ENCODE peak calls at places on chromosomes 3 and 15, in seven cellular contexts. Y is upper lobe of left lung, X is K562, D is Panc1, E is GM12878, A is HCT116, G is HepG2. N is an unnamed sample. For H3K9me3, the result is how much of the 10 kb centered on the place peaks cover.

GRCh38 chr3:77577264-77577663 is 537.4 kb downstream of the ROBO2 start:
- ATAC-seq in Y (no peak), A (no peak), E (no peak), D (no peak), X (no peak), G (no peak), N (no peak)

GRCh38 chr3:17747184-17747889 is 4.9 kb upstream of the TBC1D5 start:
- ATAC-seq in G (no peak), A (no peak), D (no peak), Y (no peak), E (peak), X (no peak), N (no peak)

GRCh38 chr3:14141602-14142315 is 16.9 kb downstream of the TMEM43 start:
- ATAC-seq in D (no peak), A (no peak), Y (no peak), X (no peak), G (no peak), E (no peak), N (no peak)

GRCh38 chr3:29452923-29453277 is 172.0 kb downstream of the RBMS3 start:
- ATAC-seq in Y (no peak), G (no peak), E (no peak), A (no peak), D (no peak), X (no peak), N (no peak)

GRCh38 chr3:30553641-30554316 is 52.6 kb upstream of the TGFBR2 start:
- ATAC-seq in G (no peak), A (no peak), D (no peak), Y (no peak), X (no peak), E (no peak), N (no peak)

GRCh38 chr15:65275104-65275727 is 11.5 kb downstream of the PARP16 start:
- ATAC-seq in X (no peak), D (no peak), G (no peak), A (no peak), Y (no peak), E (no peak), N (no peak)

GRCh38 chr15:62288361-62289017 is 123.4 kb upstream of the C2CD4B start:
- ATAC-seq in X (no peak), A (no peak), E (no peak), Y (no peak), G (no peak), D (no peak), N (no peak)

GRCh38 chr3:61575893-61576292 is 14.5 kb downstream of the PTPRG start:
- ATAC-seq in X (no peak), Y (no peak), G (no peak), A (no peak), E (no peak), D (no peak), N (no peak)

GRCh38 chr15:99051308-99051707 is 43.7 kb upstream of the PGPEP1L start:
- ATAC-seq in Y (no peak), A (no peak), E (no peak), X (no peak), D (no peak), G (peak), N (no peak)

GRCh38 chr3:65721386-65721785 is 317.3 kb downstream of the MAGI1 start:
- ATAC-seq in A (no peak), Y (no peak), X (no peak), E (no peak), D (no peak), G (no peak), N (no peak)

GRCh38 chr15:64717735-64718495 is 57.5 kb downstream of the RBPMS2 start:
- ATAC-seq in G (peak), E (no peak), Y (no peak), D (no peak), X (no peak), A (no peak), N (peak)

GRCh38 chr3:120524171-120524923 is 71.8 kb upstream of the NDUFB4 start:
- ATAC-seq in D (no peak), G (no peak), X (no peak), E (no peak), Y (peak), A (no peak), N (no peak)

DNA sequence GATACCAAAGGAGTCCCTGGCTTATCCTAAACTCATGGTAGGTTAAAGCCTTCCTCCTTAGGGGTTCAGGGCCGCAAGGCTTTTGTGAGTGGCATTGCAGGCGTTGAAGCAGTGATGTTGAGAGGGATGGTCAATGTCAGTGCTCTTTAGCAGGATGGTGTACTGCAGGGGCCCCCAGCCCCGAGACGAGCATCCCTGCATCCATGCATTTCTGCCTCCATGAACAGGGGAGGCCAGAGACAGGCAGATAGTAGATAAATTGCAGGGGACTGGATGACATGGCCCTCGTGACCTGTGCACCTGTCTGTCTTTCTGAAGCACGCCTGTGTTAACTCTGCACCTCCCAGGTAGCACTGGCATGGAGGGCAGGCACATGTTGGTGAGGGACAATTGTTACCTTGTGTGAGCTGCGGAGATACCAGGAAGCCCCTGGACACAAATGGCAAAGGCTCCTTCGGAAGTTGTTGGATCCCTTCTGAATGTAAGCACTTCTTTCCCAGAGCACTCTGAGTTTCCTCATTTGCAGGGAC is 133.5 kb downstream of the SNRPN start:
- ATAC-seq in D (no peak), A (no peak), X (no peak), G (no peak), E (no peak), Y (no peak), N (no peak)
- H3K9me3 ChIP-seq in D (under half), A (half or more), X (under half), G (half or more), E (under half), Y (half or more), N (half or more)

DNA sequence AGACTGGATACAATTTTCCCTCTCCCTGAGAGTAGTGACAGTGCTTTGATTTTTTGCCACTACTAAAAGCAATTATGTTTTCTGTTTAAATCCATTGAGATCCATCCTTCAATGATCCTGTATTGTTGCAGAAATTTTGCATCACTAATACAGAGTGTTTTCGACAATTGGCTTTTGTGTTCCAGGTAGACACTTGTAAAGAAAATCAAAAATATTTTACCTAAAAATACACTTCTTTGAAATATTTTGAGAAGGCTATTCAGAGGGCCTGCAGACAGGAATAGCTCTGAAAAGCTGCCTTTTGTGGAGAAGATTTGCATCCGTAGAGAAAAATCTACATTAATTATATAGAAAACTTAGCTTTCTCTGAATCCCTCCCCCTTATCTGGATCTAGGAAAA is 66.8 kb upstream of the STRIT1 start:
- ATAC-seq in Y (no peak), X (no peak), A (no peak), E (no peak), D (no peak), G (no peak), N (no peak)
- TF ChIP-seq POLR2AphosphoS5 in Y (no peak), X (no peak), A (no peak), E (no peak), D (no peak), G (no peak), N (no peak)

GRCh38 chr3:136869282-136869681 is 7.3 kb downstream of the NCK1 start:
- ATAC-seq in A (no peak), G (no peak), D (no peak), X (no peak), Y (no peak), E (no peak), N (no peak)
- H3K9me3 ChIP-seq in A (under half), G (under half), D (under half), X (under half), Y (under half), E (under half), N (under half)

GRCh38 chr3:196645091-196645490 is 5.6 kb downstream of the NRROS start:
- ATAC-seq in A (no peak), Y (no peak), D (no peak), E (no peak), X (no peak), G (no peak), N (no peak)

GRCh38 chr3:196643761-196644160 is 4.3 kb downstream of the NRROS start:
- ATAC-seq in D (no peak), G (no peak), E (no peak), Y (no peak), X (no peak), A (no peak), N (no peak)

GRCh38 chr3:196646736-196647216 is 7.3 kb downstream of the NRROS start:
- ATAC-seq in G (no peak), Y (no peak), X (no peak), A (no peak), E (no peak), D (no peak), N (no peak)

GRCh38 chr3:196648856-196649255 is 9.4 kb downstream of the NRROS start:
- ATAC-seq in D (no peak), A (no peak), X (no peak), G (no peak), E (no peak), Y (no peak), N (no peak)

GRCh38 chr3:196645917-196646735 is 6.6 kb downstream of the NRROS start:
- ATAC-seq in G (peak), X (no peak), Y (no peak), E (no peak), D (no peak), A (no peak), N (no peak)
- TF ChIP-seq POLR2AphosphoS5 in G (no peak), X (no peak), Y (no peak), E (peak), D (no peak), A (no peak), N (no peak)

GRCh38 chr3:9951126-9951525 is 1.1 kb downstream of the PRRT3 start:
- ATAC-seq in X (no peak), E (peak), G (no peak), D (no peak), A (no peak), Y (no peak), N (no peak)

GRCh38 chr3:9949626-9950025 is 2.6 kb downstream of the PRRT3 start:
- ATAC-seq in G (no peak), E (no peak), X (no peak), Y (no peak), A (no peak), D (no peak), N (no peak)

GRCh38 chr3:9951962-9952805 is at the start of gene PRRT3:
- ATAC-seq in Y (peak), E (peak), D (peak), A (no peak), X (peak), G (no peak), N (peak)

GRCh38 chr3:9949115-9949514 is 3.1 kb downstream of the PRRT3 start:
- ATAC-seq in D (no peak), X (no peak), Y (no peak), G (no peak), A (no peak), E (no peak), N (no peak)

GRCh38 chr3:9951598-9951961 is 628 bp downstream of the PRRT3 start:
- ATAC-seq in Y (no peak), G (no peak), X (no peak), A (no peak), E (peak), D (no peak), N (no peak)
- H3K9me3 ChIP-seq in Y (under half), G (under half), X (under half), A (under half), E (under half), D (under half), N (under half)

GRCh38 chr15:91866371-91866905 is 12.9 kb downstream of the SLCO3A1 start:
- ATAC-seq in E (no peak), Y (peak), G (no peak), A (peak), D (no peak), X (no peak), N (peak)
- TF ChIP-seq POLR2AphosphoS5 in E (no peak), Y (no peak), G (no peak), A (no peak), D (no peak), X (no peak), N (peak)

GRCh38 chr3:51750878-51751277 is 28.2 kb downstream of the IQCF6 start:
- ATAC-seq in X (no peak), Y (no peak), A (no peak), E (no peak), D (no peak), G (no peak), N (no peak)
- H3K9me3 ChIP-seq in X (under half), Y (under half), A (under half), E (under half), D (under half), G (under half), N (under half)